ENCODE peak calls at places on chromosomes 6 and 20, in four cellular contexts. One of them, this sample, is unnamed.

GRCh38 chr20:60283281-60283680 is 325.1 kb downstream of the CDH26 start:
- DNase-seq in IMR-90: no peak
- DNase-seq in tibial artery: no peak
- DNase-seq in HCT116: no peak
- DNase-seq in this sample: no peak

GRCh38 chr6:116451916-116452315 is 9.3 kb upstream of the CALHM6 start:
- DNase-seq in IMR-90: no peak
- DNase-seq in tibial artery: no peak
- DNase-seq in HCT116: no peak
- DNase-seq in this sample: no peak

GRCh38 chr6:130578713-130579112 is 212.9 kb downstream of the TMEM200A start:
- DNase-seq in IMR-90: no peak
- DNase-seq in tibial artery: no peak
- DNase-seq in HCT116: no peak
- DNase-seq in this sample: no peak

GRCh38 chr20:38283236-38283635 is 20.7 kb upstream of the BPI start:
- DNase-seq in IMR-90: no peak
- DNase-seq in tibial artery: no peak
- DNase-seq in HCT116: no peak
- DNase-seq in this sample: no peak

GRCh38 chr6:100913400-100914276 is 32.5 kb upstream of the ASCC3 start:
- DNase-seq in IMR-90: peak; percentile 35
- DNase-seq in tibial artery: no peak
- DNase-seq in HCT116: no peak
- DNase-seq in this sample: no peak

GRCh38 chr6:39770476-39770875 is 21.7 kb upstream of the DAAM2 start:
- DNase-seq in IMR-90: no peak
- DNase-seq in tibial artery: no peak
- DNase-seq in HCT116: no peak
- DNase-seq in this sample: no peak

GRCh38 chr6:151078655-151079054 is 161.1 kb upstream of the AKAP12 start:
- DNase-seq in IMR-90: no peak
- DNase-seq in tibial artery: peak; percentile 35
- DNase-seq in HCT116: no peak
- DNase-seq in this sample: no peak

GRCh38 chr6:36029464-36029863 is 1.9 kb downstream of the MAPK14 start:
- DNase-seq in IMR-90: peak; percentile 85
- DNase-seq in tibial artery: no peak
- DNase-seq in HCT116: no peak
- DNase-seq in this sample: no peak

GRCh38 chr20:58614984-58615760 is 35.9 kb upstream of the STX16 start:
- DNase-seq in IMR-90: no peak
- DNase-seq in tibial artery: no peak
- DNase-seq in HCT116: no peak
- DNase-seq in this sample: no peak

GRCh38 chr6:29792123-29793035 is 35.2 kb upstream of the HLA-G start:
- DNase-seq in IMR-90: no peak
- DNase-seq in tibial artery: peak; percentile 77
- DNase-seq in HCT116: no peak
- DNase-seq in this sample: no peak

GRCh38 chr6:121652726-121653623 is 217.5 kb downstream of the GJA1 start:
- DNase-seq in IMR-90: peak; percentile 91
- DNase-seq in tibial artery: no peak
- DNase-seq in HCT116: peak; percentile 18
- DNase-seq in this sample: no peak

GRCh38 chr6:39365281-39366074 is 43.0 kb upstream of the KCNK16 start:
- DNase-seq in IMR-90: peak; percentile 38
- DNase-seq in tibial artery: no peak
- DNase-seq in HCT116: no peak
- DNase-seq in this sample: peak; percentile 22

GRCh38 chr20:38515631-38516030 is 43.0 kb downstream of the RALGAPB start:
- DNase-seq in IMR-90: no peak
- DNase-seq in tibial artery: no peak
- DNase-seq in HCT116: no peak
- DNase-seq in this sample: no peak

GRCh38 chr20:50120935-50121693 is 8.2 kb upstream of the UBE2V1 start:
- DNase-seq in IMR-90: peak; percentile 65
- DNase-seq in tibial artery: peak; percentile 78
- DNase-seq in HCT116: peak; percentile 56
- DNase-seq in this sample: peak; percentile 68

GRCh38 chr20:19291024-19291817 is 78.8 kb downstream of the SLC24A3 start:
- DNase-seq in IMR-90: no peak
- DNase-seq in tibial artery: no peak
- DNase-seq in HCT116: no peak
- DNase-seq in this sample: no peak

GRCh38 chr6:13870185-13870584 is 54.6 kb upstream of the RNF182 start:
- DNase-seq in IMR-90: no peak
- DNase-seq in tibial artery: no peak
- DNase-seq in HCT116: no peak
- DNase-seq in this sample: no peak

GRCh38 chr6:5899216-5900045 is 107.3 kb downstream of the NRN1 start:
- DNase-seq in IMR-90: no peak
- DNase-seq in tibial artery: no peak
- DNase-seq in HCT116: no peak
- DNase-seq in this sample: no peak

GRCh38 chr20:32753731-32754130 is 8.5 kb upstream of the DNMT3B start:
- DNase-seq in IMR-90: peak; percentile 19
- DNase-seq in tibial artery: no peak
- DNase-seq in HCT116: no peak
- DNase-seq in this sample: no peak

GRCh38 chr6:158756977-158757752 is 62.0 kb downstream of the EZR start:
- DNase-seq in IMR-90: no peak
- DNase-seq in tibial artery: no peak
- DNase-seq in HCT116: no peak
- DNase-seq in this sample: no peak

GRCh38 chr20:23289249-23289648 is 61.3 kb upstream of the NXT1 start:
- DNase-seq in IMR-90: no peak
- DNase-seq in tibial artery: peak; percentile 38
- DNase-seq in HCT116: no peak
- DNase-seq in this sample: no peak
- H3K27ac ChIP-seq in IMR-90: no peak overlapping the region
- H3K27ac ChIP-seq in tibial artery: no peak overlapping the region
- H3K27ac ChIP-seq in HCT116: no peak overlapping the region
- H3K27ac ChIP-seq in this sample: no peak overlapping the region

GRCh38 chr20:25057234-25058050 is 497 bp downstream of the ACSS1 start:
- DNase-seq in IMR-90: peak; percentile 19
- DNase-seq in tibial artery: peak; percentile 91
- DNase-seq in HCT116: no peak
- DNase-seq in this sample: peak; percentile 72

GRCh38 chr20:25059487-25059820 is 1.5 kb upstream of the ACSS1 start:
- DNase-seq in IMR-90: no peak
- DNase-seq in tibial artery: peak; percentile 51
- DNase-seq in HCT116: no peak
- DNase-seq in this sample: no peak

GRCh38 chr20:25058051-25058796 is at the start of gene ACSS1:
- DNase-seq in IMR-90: peak; percentile 31
- DNase-seq in tibial artery: peak; percentile 87
- DNase-seq in HCT116: no peak
- DNase-seq in this sample: peak; percentile 54

GRCh38 chr20:25059866-25060465 is 2.0 kb upstream of the ACSS1 start:
- DNase-seq in IMR-90: no peak
- DNase-seq in tibial artery: peak; percentile 57
- DNase-seq in HCT116: no peak
- DNase-seq in this sample: no peak

GRCh38 chr20:25058797-25059486 is 1.0 kb upstream of the ACSS1 start:
- DNase-seq in IMR-90: peak; percentile 3
- DNase-seq in tibial artery: peak; percentile 77
- DNase-seq in HCT116: no peak
- DNase-seq in this sample: peak; percentile 43
- H3K4me3 ChIP-seq in IMR-90: peak overlapping the region; percentile 55
- H3K4me3 ChIP-seq in tibial artery: peak overlapping the region; percentile 67
- H3K4me3 ChIP-seq in HCT116: no peak overlapping the region
- H3K4me3 ChIP-seq in this sample: peak overlapping the region; percentile 61

GRCh38 chr20:45409531-45410272 is 1.6 kb downstream of the DBNDD2 start:
- DNase-seq in IMR-90: no peak
- DNase-seq in tibial artery: no peak
- DNase-seq in HCT116: no peak
- DNase-seq in this sample: no peak
- H3K27ac ChIP-seq in IMR-90: no peak overlapping the region
- H3K27ac ChIP-seq in tibial artery: peak overlapping the region; percentile 51
- H3K27ac ChIP-seq in HCT116: no peak overlapping the region
- H3K27ac ChIP-seq in this sample: no peak overlapping the region

GRCh38 chr6:127971386-127971785 is 70.5 kb upstream of the THEMIS start:
- DNase-seq in IMR-90: no peak
- DNase-seq in tibial artery: no peak
- DNase-seq in HCT116: no peak
- DNase-seq in this sample: peak; percentile 3
- H3K4me3 ChIP-seq in IMR-90: no peak overlapping the region
- H3K4me3 ChIP-seq in tibial artery: no peak overlapping the region
- H3K4me3 ChIP-seq in HCT116: no peak overlapping the region
- H3K4me3 ChIP-seq in this sample: no peak overlapping the region

GRCh38 chr20:47276251-47276650 is 80.2 kb downstream of the ZMYND8 start:
- DNase-seq in IMR-90: no peak
- DNase-seq in tibial artery: no peak
- DNase-seq in HCT116: no peak
- DNase-seq in this sample: no peak
- H3K27ac ChIP-seq in IMR-90: peak overlapping the region; percentile 85
- H3K27ac ChIP-seq in tibial artery: peak overlapping the region; percentile 94
- H3K27ac ChIP-seq in HCT116: no peak overlapping the region
- H3K27ac ChIP-seq in this sample: peak overlapping the region; percentile 14

GRCh38 chr6:88358846-88359245 is 192.7 kb upstream of the CNR1 start:
- DNase-seq in IMR-90: no peak
- DNase-seq in tibial artery: no peak
- DNase-seq in HCT116: no peak
- DNase-seq in this sample: no peak

GRCh38 chr6:88361298-88361697 is 195.2 kb upstream of the CNR1 start:
- DNase-seq in IMR-90: no peak
- DNase-seq in tibial artery: no peak
- DNase-seq in HCT116: no peak
- DNase-seq in this sample: no peak

GRCh38 chr6:88359530-88360202 is 193.5 kb upstream of the CNR1 start:
- DNase-seq in IMR-90: no peak
- DNase-seq in tibial artery: no peak
- DNase-seq in HCT116: no peak
- DNase-seq in this sample: no peak

GRCh38 chr6:88361754-88362153 is 195.6 kb upstream of the CNR1 start:
- DNase-seq in IMR-90: no peak
- DNase-seq in tibial artery: no peak
- DNase-seq in HCT116: no peak
- DNase-seq in this sample: no peak

DNA sequence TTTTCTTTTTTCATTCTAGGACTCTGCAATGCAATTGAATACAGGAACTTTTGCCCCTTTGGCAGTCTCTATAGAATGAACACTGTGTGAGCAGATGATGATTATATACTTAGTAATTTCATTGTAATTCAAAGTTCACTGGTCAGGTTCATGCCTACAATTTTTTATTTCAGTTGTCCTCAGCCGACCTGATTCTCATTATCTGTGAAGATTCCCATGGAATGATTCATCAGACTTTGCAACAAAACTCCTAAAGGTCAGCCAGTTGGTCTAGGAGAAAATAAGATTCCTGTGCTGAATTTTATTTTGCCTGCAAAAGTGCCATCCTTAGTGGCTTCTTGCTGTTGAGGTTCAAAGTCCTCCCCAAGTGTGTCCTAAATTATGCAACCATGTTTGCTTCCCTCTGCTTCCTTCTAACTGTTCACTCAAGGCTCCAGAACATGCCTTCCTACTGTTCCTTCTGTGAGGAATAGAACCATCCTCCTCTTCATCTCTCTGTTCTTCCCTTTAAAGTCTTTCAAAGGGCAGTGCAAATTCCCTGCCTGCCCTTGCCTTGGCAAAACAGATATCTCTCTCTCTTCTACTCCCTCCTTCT is 194.2 kb upstream of the CNR1 start:
- DNase-seq in IMR-90: no peak
- DNase-seq in tibial artery: no peak
- DNase-seq in HCT116: no peak
- DNase-seq in this sample: no peak
- H3K4me3 ChIP-seq in IMR-90: no peak overlapping the region
- H3K4me3 ChIP-seq in tibial artery: no peak overlapping the region
- H3K4me3 ChIP-seq in HCT116: no peak overlapping the region
- H3K4me3 ChIP-seq in this sample: no peak overlapping the region

DNA sequence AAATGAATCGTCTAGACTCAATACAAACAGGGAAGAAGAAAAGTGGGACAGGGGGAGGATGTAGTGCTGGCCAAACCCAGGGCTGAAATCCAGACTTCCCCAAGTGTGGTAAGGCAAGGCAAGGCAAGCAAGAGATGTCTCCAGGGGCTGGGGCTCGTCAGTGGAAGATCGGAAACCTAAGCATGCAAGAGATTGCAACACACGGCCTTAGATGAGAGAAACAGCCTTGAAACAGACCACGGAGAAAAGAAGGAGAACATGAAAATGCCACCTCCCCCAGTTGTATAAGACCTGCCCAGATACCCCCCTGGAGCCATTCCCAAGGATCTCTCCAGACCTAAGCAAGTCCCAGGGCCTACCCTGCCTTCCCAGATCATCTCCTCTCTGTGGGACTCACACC is 20.0 kb downstream of the VEGFA start:
- DNase-seq in IMR-90: no peak
- DNase-seq in tibial artery: peak; percentile 79
- DNase-seq in HCT116: no peak
- DNase-seq in this sample: no peak
- H3K27ac ChIP-seq in IMR-90: no peak overlapping the region
- H3K27ac ChIP-seq in tibial artery: no peak overlapping the region
- H3K27ac ChIP-seq in HCT116: no peak overlapping the region
- H3K27ac ChIP-seq in this sample: no peak overlapping the region

GRCh38 chr6:88166901-88167624 is 916 bp upstream of the CNR1 start:
- DNase-seq in IMR-90: no peak
- DNase-seq in tibial artery: no peak
- DNase-seq in HCT116: no peak
- DNase-seq in this sample: no peak
- H3K4me3 ChIP-seq in IMR-90: no peak overlapping the region
- H3K4me3 ChIP-seq in tibial artery: peak overlapping the region; percentile 71
- H3K4me3 ChIP-seq in HCT116: no peak overlapping the region
- H3K4me3 ChIP-seq in this sample: peak overlapping the region; percentile 43

DNA sequence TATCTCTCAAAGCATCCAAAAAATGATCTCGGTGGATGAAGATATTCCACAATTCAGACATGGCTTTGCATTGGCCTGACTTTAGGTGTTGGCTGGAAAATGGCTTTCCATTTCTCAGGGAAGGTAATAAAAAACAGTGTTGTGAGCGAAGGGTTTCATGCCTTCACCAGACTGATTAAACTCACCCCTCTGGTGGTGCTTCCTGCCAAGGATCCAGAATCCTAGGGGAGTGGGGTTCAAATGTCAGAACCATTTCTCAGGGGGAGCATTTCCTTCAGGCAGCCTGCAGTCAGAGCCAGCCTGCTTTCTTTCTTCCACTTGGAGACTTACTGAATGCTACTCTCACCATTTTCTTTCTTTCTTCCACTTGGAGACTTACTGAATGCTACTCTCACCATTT is 45.7 kb upstream of the SMIM28 start:
- DNase-seq in IMR-90: no peak
- DNase-seq in tibial artery: no peak
- DNase-seq in HCT116: no peak
- DNase-seq in this sample: no peak
- H3K27ac ChIP-seq in IMR-90: no peak overlapping the region
- H3K27ac ChIP-seq in tibial artery: no peak overlapping the region
- H3K27ac ChIP-seq in HCT116: no peak overlapping the region
- H3K27ac ChIP-seq in this sample: no peak overlapping the region

GRCh38 chr6:47169785-47170685 is 127.9 kb upstream of the ADGRF1 start:
- DNase-seq in IMR-90: peak; percentile 47
- DNase-seq in tibial artery: no peak
- DNase-seq in HCT116: no peak
- DNase-seq in this sample: no peak
- H3K4me3 ChIP-seq in IMR-90: no peak overlapping the region
- H3K4me3 ChIP-seq in tibial artery: no peak overlapping the region
- H3K4me3 ChIP-seq in HCT116: no peak overlapping the region
- H3K4me3 ChIP-seq in this sample: no peak overlapping the region